ENCODE peak calls at places on chromosome 13, in eight cellular contexts. O is suprapubic skin, K is body of pancreas, D is left lung, V is heart left ventricle, I is ascending aorta, F is stomach, N is pancreas. W is an unnamed sample. For H3K27me3, the result is how much of the 10 kb centered on the place peaks cover.

GRCh38 chr13:101473458-101473857 is 21.0 kb downstream of the ITGBL1 start:
- DNase-seq in O (no peak), K (no peak), D (no peak), V (no peak), I (no peak), F (no peak), N (no peak), W (peak)

GRCh38 chr13:53058077-53058660 is 29.6 kb downstream of the OLFM4 start:
- DNase-seq in O (no peak), K (no peak), D (no peak), V (no peak), I (no peak), F (no peak), N (no peak), W (no peak)

GRCh38 chr13:23921451-23921888 is 24.2 kb upstream of the C1QTNF9B start:
- DNase-seq in O (no peak), K (no peak), D (no peak), V (no peak), I (no peak), F (no peak), N (no peak), W (peak)

GRCh38 chr13:29858667-29859066 is 8.2 kb upstream of the UBL3 start:
- DNase-seq in O (no peak), K (no peak), D (no peak), V (no peak), I (no peak), F (no peak), N (no peak), W (no peak)

GRCh38 chr13:25214371-25215252 is 42.5 kb upstream of the AMER2 start:
- DNase-seq in O (no peak), K (no peak), D (no peak), V (no peak), I (peak), F (no peak), N (no peak), W (no peak)

GRCh38 chr13:108895220-108895704 is 265.9 kb downstream of the MYO16 start:
- DNase-seq in O (no peak), K (no peak), D (no peak), V (no peak), I (no peak), F (no peak), N (no peak), W (peak)

GRCh38 chr13:26806891-26807290 is 46.3 kb upstream of the GPR12 start:
- DNase-seq in O (no peak), K (no peak), D (no peak), V (no peak), I (no peak), F (no peak), N (no peak), W (no peak)

GRCh38 chr13:63706751-63707150 is 2291.1 kb upstream of the PCDH20 start:
- DNase-seq in O (no peak), K (no peak), D (no peak), V (no peak), I (no peak), F (no peak), N (no peak), W (no peak)

GRCh38 chr13:49858183-49858856 is 65.8 kb upstream of the KPNA3 start:
- DNase-seq in O (no peak), K (peak), D (no peak), V (no peak), I (no peak), F (no peak), N (no peak), W (peak)

GRCh38 chr13:91398413-91399188 is at the start of gene GPC5:
- DNase-seq in O (no peak), K (peak), D (peak), V (peak), I (peak), F (peak), N (peak), W (peak)

GRCh38 chr13:23750383-23751121 is 138.6 kb downstream of the MIPEP start:
- DNase-seq in O (no peak), K (no peak), D (no peak), V (no peak), I (no peak), F (no peak), N (no peak), W (peak)

GRCh38 chr13:70896136-70896535 is 787.9 kb upstream of the KLHL1 start:
- DNase-seq in O (no peak), K (no peak), D (no peak), V (no peak), I (no peak), F (no peak), N (no peak), W (no peak)

GRCh38 chr13:27182844-27183497 is 11.4 kb upstream of the USP12 start:
- DNase-seq in O (no peak), K (peak), D (no peak), V (peak), I (peak), F (peak), N (no peak), W (peak)

GRCh38 chr13:79457948-79458347 is 23.0 kb upstream of the NDFIP2 start:
- DNase-seq in O (no peak), K (no peak), D (no peak), V (no peak), I (no peak), F (no peak), N (no peak), W (peak)

GRCh38 chr13:100666124-100666523 is 8.5 kb downstream of the TMTC4 start:
- DNase-seq in O (no peak), K (no peak), D (no peak), V (no peak), I (no peak), F (no peak), N (no peak), W (no peak)

GRCh38 chr13:73859841-73860240 is 274.4 kb downstream of the KLF12 start:
- DNase-seq in O (no peak), K (no peak), D (no peak), V (no peak), I (no peak), F (no peak), N (no peak), W (no peak)

GRCh38 chr13:96968027-96968426 is 26.2 kb downstream of the OXGR1 start:
- DNase-seq in O (no peak), K (no peak), D (no peak), V (no peak), I (no peak), F (no peak), N (no peak), W (no peak)

GRCh38 chr13:46665630-46666482 is 112.9 kb downstream of the LRCH1 start:
- DNase-seq in O (no peak), K (no peak), D (no peak), V (no peak), I (no peak), F (no peak), N (no peak), W (no peak)

GRCh38 chr13:30847697-30848307 is 58.3 kb upstream of the MEDAG start:
- DNase-seq in O (no peak), K (no peak), D (no peak), V (no peak), I (peak), F (no peak), N (no peak), W (peak)

GRCh38 chr13:82661126-82661525 is 1221.1 kb downstream of the SLITRK1 start:
- DNase-seq in O (no peak), K (no peak), D (no peak), V (no peak), I (no peak), F (no peak), N (no peak), W (no peak)

GRCh38 chr13:87554045-87554444 is 117.1 kb upstream of the SLITRK5 start:
- DNase-seq in O (no peak), K (no peak), D (no peak), V (no peak), I (no peak), F (no peak), N (no peak), W (no peak)

GRCh38 chr13:66689628-66690027 is 540.5 kb downstream of the PCDH9 start:
- DNase-seq in O (no peak), K (no peak), D (no peak), V (no peak), I (no peak), F (no peak), N (no peak), W (peak)

GRCh38 chr13:48535791-48536190 is 2.9 kb upstream of the RCBTB2 start:
- DNase-seq in O (no peak), K (no peak), D (no peak), V (no peak), I (no peak), F (no peak), N (no peak), W (no peak)

GRCh38 chr13:29379281-29379680 is 216.2 kb downstream of the SLC7A1 start:
- DNase-seq in O (no peak), K (no peak), D (no peak), V (no peak), I (no peak), F (no peak), N (no peak), W (no peak)

GRCh38 chr13:26829716-26830115 is 69.1 kb upstream of the GPR12 start:
- DNase-seq in O (no peak), K (no peak), D (no peak), V (no peak), I (peak), F (no peak), N (no peak), W (no peak)

GRCh38 chr13:21749410-21749809 is 78.5 kb downstream of the FGF9 start:
- DNase-seq in O (no peak), K (no peak), D (no peak), V (no peak), I (no peak), F (no peak), N (no peak), W (no peak)

GRCh38 chr13:38024431-38024830 is 154.9 kb upstream of the TRPC4 start:
- DNase-seq in O (no peak), K (no peak), D (no peak), V (no peak), I (no peak), F (no peak), N (no peak), W (peak)

GRCh38 chr13:97879646-97880297 is 73.7 kb upstream of the IPO5 start:
- DNase-seq in O (no peak), K (no peak), D (no peak), V (no peak), I (no peak), F (no peak), N (no peak), W (peak)

GRCh38 chr13:83449666-83450395 is 432.4 kb downstream of the SLITRK1 start:
- DNase-seq in O (no peak), K (no peak), D (no peak), V (no peak), I (no peak), F (no peak), N (no peak), W (peak)

GRCh38 chr13:37127706-37128241 is 22.3 kb upstream of the CSNK1A1L start:
- DNase-seq in O (no peak), K (peak), D (no peak), V (no peak), I (peak), F (no peak), N (no peak), W (peak)

GRCh38 chr13:113776231-113777125 is 17.5 kb downstream of the TMEM255B start:
- DNase-seq in O (no peak), K (no peak), D (no peak), V (no peak), I (no peak), F (peak), N (no peak), W (no peak)

GRCh38 chr13:78256479-78256878 is 337.8 kb upstream of the EDNRB start:
- DNase-seq in O (no peak), K (no peak), D (no peak), V (no peak), I (no peak), F (no peak), N (no peak), W (no peak)

GRCh38 chr13:37295046-37295445 is 189.6 kb upstream of the CSNK1A1L start:
- DNase-seq in O (no peak), K (no peak), D (peak), V (peak), I (no peak), F (peak), N (no peak), W (peak)

GRCh38 chr13:29886446-29886845 is 36.0 kb upstream of the UBL3 start:
- DNase-seq in O (no peak), K (no peak), D (no peak), V (no peak), I (no peak), F (no peak), N (no peak), W (no peak)

GRCh38 chr13:112231451-112232083 is 144.6 kb upstream of the SPACA7 start:
- DNase-seq in O (peak), K (no peak), D (peak), V (no peak), I (no peak), F (no peak), N (no peak), W (no peak)
- H3K27me3 ChIP-seq in O (under half), K (under half), D (under half), V (under half), I (under half), F (under half), N (under half), W (under half)

DNA sequence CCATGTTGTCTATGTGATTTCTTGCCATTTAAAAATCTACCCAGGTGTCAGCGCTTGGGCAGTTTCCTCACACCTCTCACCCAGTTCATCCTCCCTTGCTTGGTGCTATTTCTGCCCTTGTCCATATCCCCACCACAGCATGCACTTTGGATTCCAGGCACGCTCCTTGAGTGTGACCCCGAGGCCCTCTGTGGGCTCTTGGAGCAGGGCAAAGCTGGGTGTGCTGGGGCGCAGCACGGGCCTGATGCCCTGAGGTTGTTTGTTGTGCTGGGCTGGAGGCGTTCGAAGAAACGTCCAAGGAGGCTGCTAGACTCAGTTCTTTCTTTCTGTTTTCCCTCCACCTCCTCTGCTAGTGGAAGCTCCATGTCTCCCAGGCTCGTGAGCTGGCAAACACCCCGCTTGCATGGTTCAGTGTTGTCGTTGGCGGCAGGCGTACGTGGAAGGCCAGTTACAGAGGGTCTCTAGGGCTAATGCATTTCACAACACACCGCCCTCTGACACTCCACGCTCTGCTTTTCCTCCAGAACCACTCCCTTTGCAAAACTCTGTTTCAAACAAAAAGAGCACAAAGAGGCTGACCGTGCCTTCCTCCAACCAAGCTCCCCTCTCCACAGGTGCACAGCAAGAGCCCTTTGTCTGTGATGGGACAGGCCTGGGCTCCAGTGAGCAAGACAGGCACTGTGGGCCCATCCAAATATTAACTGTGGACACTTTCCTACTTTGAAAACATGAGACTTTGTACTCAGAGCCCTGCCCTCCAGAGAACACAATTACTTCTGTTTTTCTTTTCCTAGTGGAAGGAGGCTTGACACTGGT is 117.7 kb upstream of the GJB6 start:
- DNase-seq in O (no peak), K (no peak), D (no peak), V (no peak), I (peak), F (no peak), N (no peak), W (no peak)
- H3K27ac ChIP-seq in O (no peak), K (no peak), D (no peak), V (no peak), I (no peak), F (no peak), N (no peak), W (no peak)

DNA sequence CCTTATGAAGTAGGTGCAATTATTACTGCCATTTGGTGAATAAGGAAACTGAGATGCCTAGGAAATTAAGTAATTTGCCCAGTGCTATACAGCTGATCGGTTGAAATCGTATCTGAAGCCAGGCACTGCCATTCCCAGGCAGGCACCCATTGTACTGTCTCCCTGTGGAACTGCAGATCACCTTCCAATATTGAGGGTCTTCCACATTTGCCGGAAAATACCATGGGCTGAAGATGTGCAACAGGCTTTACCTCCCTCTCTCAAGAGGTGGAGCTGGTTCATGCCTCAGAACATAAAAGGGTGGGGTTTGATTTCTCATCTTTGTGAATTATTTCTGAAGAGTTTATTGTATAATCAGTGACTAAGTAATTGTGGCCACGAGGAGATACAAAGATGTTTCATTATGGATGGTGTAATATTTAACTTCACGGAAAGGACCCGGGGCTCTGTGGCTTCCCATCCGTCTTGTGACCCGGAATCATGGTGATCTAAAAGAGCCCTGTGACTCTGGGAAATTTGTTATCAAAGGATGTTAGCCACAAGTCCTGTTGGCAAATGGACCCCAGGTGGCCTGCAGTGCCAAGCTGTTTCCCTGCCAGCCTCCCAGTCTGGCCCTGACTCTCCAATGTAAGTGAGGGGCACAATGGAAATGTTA is 230.4 kb downstream of the LACC1 start:
- DNase-seq in O (no peak), K (no peak), D (no peak), V (no peak), I (no peak), F (no peak), N (no peak), W (no peak)
- TF ChIP-seq CTCF in O (no peak), K (no peak), D (no peak), V (no peak), I (no peak), F (no peak), N (no peak), W (no peak)

GRCh38 chr13:51629711-51630575 is 45.7 kb downstream of the WDFY2 start:
- DNase-seq in O (no peak), K (no peak), D (no peak), V (no peak), I (no peak), F (no peak), N (no peak), W (no peak)
- H3K27me3 ChIP-seq in O (under half), K (under half), D (under half), V (under half), I (under half), F (under half), N (under half), W (under half)

W was measured in brain microvascular endothelial cell.